ENCODE peak calls at places on chromosomes 3 and 15, in seven cellular contexts. G is A549, A is breast epithelium, Y is cardiac muscle cell, O is psoas muscle, B is epithelial cell of esophagus, V is GM12864. L is an unnamed sample.
A peak's percentile ranks its signal among the peaks of the same experiment; 100 is the strongest.

GRCh38 chr3:146065573-146066006 is 95.4 kb downstream of the PLOD2 start:
- DNase-seq in Y (peak; percentile 48), A (no peak), G (no peak), O (no peak), V (peak; percentile 10), B (peak; percentile 68), L (peak; percentile 22)

GRCh38 chr3:44021646-44022594 is 219.8 kb upstream of the TOPAZ1 start:
- DNase-seq in A (no peak), Y (peak; percentile 39), G (no peak), B (no peak), O (no peak), V (no peak), L (no peak)

GRCh38 chr3:53146319-53146868 is 14.6 kb upstream of the PRKCD start:
- DNase-seq in A (no peak), O (no peak), V (no peak), Y (no peak), G (no peak), B (no peak), L (no peak)

GRCh38 chr3:13623101-13623654 is 74.3 kb downstream of the FBLN2 start:
- DNase-seq in A (peak; percentile 60), G (no peak), V (no peak), B (peak; percentile 98), O (no peak), Y (peak; percentile 27), L (no peak)

GRCh38 chr15:80436511-80437307 is 32.5 kb downstream of the ARNT2 start:
- DNase-seq in B (peak; percentile 91), O (no peak), Y (no peak), V (no peak), G (peak; percentile 89), A (no peak), L (peak; percentile 47)

GRCh38 chr3:12501360-12502020 is 17.2 kb downstream of the TSEN2 start:
- DNase-seq in A (no peak), Y (peak; percentile 50), O (no peak), V (no peak), B (peak; percentile 32), G (no peak), L (no peak)

GRCh38 chr3:180828723-180829408 is 83.6 kb upstream of the FXR1 start:
- DNase-seq in O (peak; percentile 50), Y (no peak), G (no peak), B (no peak), A (no peak), V (no peak), L (no peak)

GRCh38 chr3:85567074-85567676 is 608.4 kb downstream of the CADM2 start:
- DNase-seq in O (no peak), B (peak; percentile 77), V (peak; percentile 5), Y (peak; percentile 80), A (no peak), G (no peak), L (no peak)

GRCh38 chr3:42053476-42053875 is 37.7 kb upstream of the TRAK1 start:
- DNase-seq in Y (no peak), A (no peak), G (no peak), V (no peak), B (no peak), O (peak; percentile 80), L (no peak)

GRCh38 chr3:23859839-23860382 is 54.2 kb downstream of the UBE2E1 start:
- DNase-seq in V (no peak), O (no peak), G (no peak), Y (no peak), B (no peak), A (no peak), L (no peak)

GRCh38 chr3:53149699-53150098 is 11.3 kb upstream of the PRKCD start:
- DNase-seq in B (no peak), O (no peak), G (no peak), A (no peak), Y (no peak), V (no peak), L (no peak)

GRCh38 chr15:72169921-72170611 is 27.5 kb downstream of the GRAMD2A start:
- DNase-seq in A (peak; percentile 95), O (no peak), Y (no peak), B (no peak), V (no peak), G (no peak), L (no peak)

GRCh38 chr3:101925564-101925963 is 76.2 kb downstream of the NFKBIZ start:
- DNase-seq in V (no peak), Y (no peak), O (no peak), A (no peak), B (peak; percentile 39), G (no peak), L (no peak)

GRCh38 chr15:48680841-48681240 is 35.3 kb upstream of the FBN1 start:
- DNase-seq in G (no peak), A (no peak), B (peak; percentile 85), O (no peak), V (no peak), Y (no peak), L (no peak)

GRCh38 chr3:14461748-14462324 is 59.4 kb downstream of the SLC6A6 start:
- DNase-seq in Y (peak; percentile 80), A (no peak), V (no peak), G (peak; percentile 71), B (peak; percentile 73), O (no peak), L (no peak)

GRCh38 chr3:190064112-190064511 is 56.6 kb downstream of the P3H2 start:
- DNase-seq in G (peak; percentile 15), V (no peak), O (no peak), B (peak; percentile 92), Y (no peak), A (no peak), L (peak; percentile 71)

GRCh38 chr3:14042680-14043079 is 82.0 kb downstream of the CHCHD4 start:
- DNase-seq in V (no peak), G (no peak), A (no peak), Y (no peak), B (peak; percentile 10), O (no peak), L (no peak)

DNA sequence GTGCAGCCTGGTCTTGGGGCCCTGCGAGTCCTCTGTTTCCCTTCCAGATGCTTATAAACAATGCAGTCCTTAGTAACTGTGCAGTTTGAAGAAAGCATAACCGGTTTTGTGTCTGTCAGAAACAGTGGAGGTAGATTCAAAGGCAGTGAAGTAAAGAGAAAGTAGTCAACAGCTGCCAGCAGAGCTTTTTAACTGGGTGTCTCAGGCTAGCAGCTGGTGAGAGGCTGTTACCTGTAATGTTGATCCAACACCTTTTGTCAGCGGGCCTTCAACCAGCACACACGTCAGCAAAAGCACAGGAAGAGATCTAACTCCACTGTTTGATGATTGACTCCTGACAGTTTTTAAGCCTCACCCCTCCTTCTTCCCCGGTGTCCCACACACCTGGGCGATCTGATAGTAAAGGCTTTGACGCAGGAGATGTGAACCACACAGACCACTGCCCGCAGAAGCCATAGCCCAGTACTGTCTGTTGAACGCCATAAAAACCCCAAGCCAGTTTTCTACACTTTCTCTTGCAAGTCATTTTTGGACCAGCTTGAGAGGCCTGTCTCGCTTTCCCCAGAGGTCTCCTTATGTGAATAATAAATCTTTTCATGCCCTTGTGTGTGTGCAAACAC is 178.0 kb downstream of the FMN1 start:
- DNase-seq in Y (no peak), G (no peak), B (no peak), A (no peak), V (no peak), O (no peak), L (no peak)
- H3K4me3 ChIP-seq in Y (no peak overlapping the region), G (no peak overlapping the region), B (no peak overlapping the region), A (no peak overlapping the region), V (no peak overlapping the region), O (no peak overlapping the region), L (no peak overlapping the region)

GRCh38 chr15:59338414-59338813 is 34.3 kb downstream of the MYO1E start:
- DNase-seq in A (no peak), B (no peak), V (no peak), Y (no peak), O (no peak), G (no peak), L (no peak)
- TF ChIP-seq CTCF in A (no peak), B (no peak), V (no peak), Y (no peak), O (no peak), G (no peak), L (no peak)

DNA sequence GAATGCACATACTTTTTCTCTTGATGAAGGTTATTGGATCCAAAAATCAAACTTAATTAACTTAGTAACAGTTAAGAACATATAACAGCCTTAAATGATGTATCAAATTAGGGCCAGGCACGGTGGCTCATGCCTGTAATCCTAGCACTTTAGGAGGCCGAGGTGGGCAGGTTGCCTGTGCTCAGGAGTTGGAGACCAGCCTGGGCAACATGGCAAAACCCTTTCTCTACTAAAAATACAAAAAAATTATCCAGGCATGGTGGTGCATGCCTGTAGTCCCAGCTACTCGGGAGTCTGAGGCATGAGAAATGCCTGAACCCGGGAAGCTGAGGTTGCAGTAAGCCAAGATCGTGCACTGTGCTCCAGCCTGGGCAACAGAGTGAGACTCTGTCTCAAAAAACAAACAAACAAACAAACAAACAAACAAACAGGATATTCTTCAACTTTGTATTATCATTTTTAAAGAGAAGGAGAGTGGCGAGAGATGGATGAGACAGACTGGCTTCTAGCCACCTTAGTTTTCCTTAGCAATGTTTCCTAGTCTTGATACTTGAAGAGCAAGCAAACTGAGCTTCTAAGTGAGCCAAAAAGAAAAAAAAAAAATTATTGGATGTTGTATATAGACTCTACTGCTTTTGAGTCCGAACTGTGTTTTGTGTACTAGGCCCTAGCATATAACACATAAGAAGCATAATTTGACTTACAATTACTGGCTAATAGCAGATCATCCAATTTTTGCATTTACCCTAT is 13.8 kb downstream of the SPRED1 start:
- DNase-seq in Y (no peak), G (no peak), V (no peak), B (no peak), A (no peak), O (no peak), L (no peak)
- H3K4me3 ChIP-seq in Y (no peak overlapping the region), G (no peak overlapping the region), V (no peak overlapping the region), B (no peak overlapping the region), A (peak overlapping the region; percentile 14), O (no peak overlapping the region), L (no peak overlapping the region)

DNA sequence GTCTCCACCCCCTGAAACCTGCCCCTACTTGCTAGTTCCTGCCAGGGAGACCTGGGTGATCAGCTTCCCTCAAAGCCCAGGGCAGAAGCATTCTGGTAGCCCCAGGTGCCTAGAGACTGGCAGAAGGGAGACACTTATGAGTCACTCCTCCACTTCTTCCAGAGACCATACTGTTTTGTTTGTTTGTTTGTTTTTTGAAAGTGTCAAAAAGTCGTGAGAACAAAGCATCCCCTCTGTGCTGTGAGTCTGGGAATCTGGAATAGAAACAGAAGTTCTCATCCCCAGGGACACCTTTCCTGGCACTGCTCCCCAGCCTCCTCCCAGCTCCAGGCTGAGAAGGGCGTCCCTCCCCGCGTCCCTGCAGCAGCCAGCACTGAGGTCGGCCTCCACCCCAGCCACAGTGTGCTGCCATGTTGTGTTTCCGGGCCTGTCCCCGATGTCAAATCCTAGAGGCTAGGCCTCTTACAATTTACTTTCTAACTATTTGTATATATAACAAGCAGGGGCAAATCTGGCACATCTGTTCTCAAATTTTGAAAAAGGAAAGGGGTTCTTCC is 573.0 kb downstream of the RBMS3 start:
- DNase-seq in O (no peak), B (peak; percentile 4), Y (no peak), G (no peak), A (no peak), V (no peak), L (no peak)
- TF ChIP-seq CTCF in O (no peak), B (no peak), Y (no peak), G (no peak), A (no peak), V (no peak), L (no peak)

L was measured in epithelial cell of proximal tubule.